ENCODE peak calls at places on chromosomes 6 and 20, in four cellular contexts. One of them, this sample, is unnamed.

GRCh38 chr6:164693934-164694333 is 615.5 kb downstream of the C6orf118 start:
- DNase-seq in GM23338: peak; percentile 27
- DNase-seq in upper lobe of right lung: no peak
- DNase-seq in MG63: peak; percentile 49
- DNase-seq in this sample: no peak

GRCh38 chr6:152338335-152339125 is 298.6 kb downstream of the SYNE1 start:
- DNase-seq in upper lobe of right lung: no peak
- DNase-seq in GM23338: peak; percentile 50
- DNase-seq in MG63: peak; percentile 5
- DNase-seq in this sample: peak; percentile 54

GRCh38 chr20:64152906-64153305 is 11.3 kb upstream of the MYT1 start:
- DNase-seq in GM23338: no peak
- DNase-seq in upper lobe of right lung: no peak
- DNase-seq in MG63: no peak
- DNase-seq in this sample: no peak

GRCh38 chr6:108904731-108905130 is 56.5 kb downstream of the ARMC2 start:
- DNase-seq in GM23338: no peak
- DNase-seq in MG63: no peak
- DNase-seq in upper lobe of right lung: no peak
- DNase-seq in this sample: no peak

GRCh38 chr20:16351415-16351814 is 221.8 kb downstream of the KIF16B start:
- DNase-seq in MG63: no peak
- DNase-seq in upper lobe of right lung: no peak
- DNase-seq in GM23338: no peak
- DNase-seq in this sample: no peak

GRCh38 chr20:34643919-34644318 is 33.0 kb downstream of the PIGU start:
- DNase-seq in MG63: no peak
- DNase-seq in upper lobe of right lung: no peak
- DNase-seq in GM23338: no peak
- DNase-seq in this sample: no peak

GRCh38 chr6:154156135-154156948 is 117.3 kb downstream of the OPRM1 start:
- DNase-seq in GM23338: peak; percentile 70
- DNase-seq in upper lobe of right lung: peak; percentile 70
- DNase-seq in MG63: no peak
- DNase-seq in this sample: peak; percentile 70

GRCh38 chr6:157229733-157230132 is 93.6 kb downstream of the TMEM242 start:
- DNase-seq in upper lobe of right lung: peak; percentile 23
- DNase-seq in MG63: no peak
- DNase-seq in GM23338: peak; percentile 46
- DNase-seq in this sample: no peak

GRCh38 chr20:45138451-45139300 is 14.4 kb upstream of the WFDC12 start:
- DNase-seq in GM23338: peak; percentile 90
- DNase-seq in MG63: peak; percentile 50
- DNase-seq in upper lobe of right lung: peak; percentile 90
- DNase-seq in this sample: peak; percentile 60

GRCh38 chr6:33694401-33694931 is 17.0 kb downstream of the UQCC2 start:
- DNase-seq in GM23338: no peak
- DNase-seq in MG63: no peak
- DNase-seq in upper lobe of right lung: no peak
- DNase-seq in this sample: peak; percentile 50

GRCh38 chr6:20403766-20404640 is 2.3 kb downstream of the E2F3 start:
- DNase-seq in upper lobe of right lung: no peak
- DNase-seq in GM23338: peak; percentile 69
- DNase-seq in MG63: peak; percentile 50
- DNase-seq in this sample: peak; percentile 68

GRCh38 chr6:113856571-113857564 is at the start of gene MARCKS:
- DNase-seq in upper lobe of right lung: peak; percentile 78
- DNase-seq in GM23338: peak; percentile 94
- DNase-seq in MG63: peak; percentile 85
- DNase-seq in this sample: peak; percentile 95

GRCh38 chr6:93182933-93183479 is 236.4 kb downstream of the EPHA7 start:
- DNase-seq in GM23338: no peak
- DNase-seq in MG63: no peak
- DNase-seq in upper lobe of right lung: no peak
- DNase-seq in this sample: no peak

GRCh38 chr20:38692436-38693411 is 31.6 kb upstream of the SLC32A1 start:
- DNase-seq in MG63: peak; percentile 38
- DNase-seq in upper lobe of right lung: no peak
- DNase-seq in GM23338: peak; percentile 97
- DNase-seq in this sample: peak; percentile 75

GRCh38 chr20:61127311-61128044 is 124.6 kb upstream of the CDH4 start:
- DNase-seq in upper lobe of right lung: peak; percentile 33
- DNase-seq in MG63: peak; percentile 52
- DNase-seq in GM23338: no peak
- DNase-seq in this sample: no peak

GRCh38 chr20:31790401-31790800 is 28.8 kb upstream of the MYLK2 start:
- DNase-seq in GM23338: no peak
- DNase-seq in upper lobe of right lung: no peak
- DNase-seq in MG63: no peak
- DNase-seq in this sample: no peak

GRCh38 chr6:105603779-105604592 is 201.1 kb upstream of the PREP start:
- DNase-seq in MG63: peak; percentile 75
- DNase-seq in upper lobe of right lung: no peak
- DNase-seq in GM23338: no peak
- DNase-seq in this sample: no peak

GRCh38 chr6:105920071-105920470 is 166.1 kb upstream of the PRDM1 start:
- DNase-seq in GM23338: no peak
- DNase-seq in MG63: no peak
- DNase-seq in upper lobe of right lung: no peak
- DNase-seq in this sample: no peak

GRCh38 chr20:44419131-44419844 is 56.4 kb upstream of the TTPAL start:
- DNase-seq in MG63: no peak
- DNase-seq in upper lobe of right lung: no peak
- DNase-seq in GM23338: no peak
- DNase-seq in this sample: no peak

GRCh38 chr20:19976595-19977372 is 40.4 kb upstream of the NAA20 start:
- DNase-seq in GM23338: no peak
- DNase-seq in MG63: peak; percentile 83
- DNase-seq in upper lobe of right lung: peak; percentile 84
- DNase-seq in this sample: no peak

GRCh38 chr6:69868961-69869360 is 2.6 kb downstream of the COL19A1 start:
- DNase-seq in MG63: no peak
- DNase-seq in upper lobe of right lung: no peak
- DNase-seq in GM23338: no peak
- DNase-seq in this sample: no peak

GRCh38 chr6:54801669-54802068 is 44.9 kb upstream of the FAM83B start:
- DNase-seq in MG63: no peak
- DNase-seq in GM23338: no peak
- DNase-seq in upper lobe of right lung: no peak
- DNase-seq in this sample: peak; percentile 88

GRCh38 chr6:169244684-169245383 is 8.8 kb downstream of the THBS2 start:
- DNase-seq in GM23338: no peak
- DNase-seq in MG63: no peak
- DNase-seq in upper lobe of right lung: no peak
- DNase-seq in this sample: no peak

GRCh38 chr20:21102691-21103311 is 3.4 kb downstream of the LINC00237 start:
- DNase-seq in MG63: no peak
- DNase-seq in GM23338: peak; percentile 81
- DNase-seq in upper lobe of right lung: peak; percentile 78
- DNase-seq in this sample: peak; percentile 70

GRCh38 chr20:58642465-58642864 is 8.6 kb upstream of the STX16 start:
- DNase-seq in GM23338: no peak
- DNase-seq in upper lobe of right lung: no peak
- DNase-seq in MG63: no peak
- DNase-seq in this sample: no peak

GRCh38 chr6:132643547-132643946 is 15.4 kb downstream of the TAAR1 start:
- DNase-seq in GM23338: no peak
- DNase-seq in MG63: no peak
- DNase-seq in upper lobe of right lung: no peak
- DNase-seq in this sample: no peak

GRCh38 chr6:13488015-13488895 is 855 bp upstream of the GFOD1 start:
- DNase-seq in MG63: no peak
- DNase-seq in GM23338: peak; percentile 63
- DNase-seq in upper lobe of right lung: peak; percentile 74
- DNase-seq in this sample: peak; percentile 51

GRCh38 chr20:22848364-22848763 is 186.7 kb upstream of the SSTR4 start:
- DNase-seq in upper lobe of right lung: no peak
- DNase-seq in GM23338: no peak
- DNase-seq in MG63: no peak
- DNase-seq in this sample: no peak

GRCh38 chr6:113763883-113764282 is 93.3 kb upstream of the MARCKS start:
- DNase-seq in MG63: peak; percentile 16
- DNase-seq in GM23338: no peak
- DNase-seq in upper lobe of right lung: no peak
- DNase-seq in this sample: no peak

GRCh38 chr20:29497261-29497671 is 1760.2 kb upstream of the DEFB115 start:
- DNase-seq in GM23338: no peak
- DNase-seq in upper lobe of right lung: peak; percentile 61
- DNase-seq in MG63: no peak
- DNase-seq in this sample: peak; percentile 67

GRCh38 chr6:119604124-119604523 is 254.6 kb upstream of the MAN1A1 start:
- DNase-seq in upper lobe of right lung: no peak
- DNase-seq in GM23338: no peak
- DNase-seq in MG63: no peak
- DNase-seq in this sample: no peak

GRCh38 chr6:52307900-52308372 is 23.4 kb upstream of the MCM3 start:
- DNase-seq in upper lobe of right lung: no peak
- DNase-seq in GM23338: no peak
- DNase-seq in MG63: no peak
- DNase-seq in this sample: no peak

GRCh38 chr6:119077643-119078448 is 618 bp downstream of the FAM184A start:
- DNase-seq in MG63: peak; percentile 5
- DNase-seq in upper lobe of right lung: peak; percentile 80
- DNase-seq in GM23338: peak; percentile 82
- DNase-seq in this sample: peak; percentile 8

GRCh38 chr6:75830959-75831885 is 82.2 kb downstream of the MYO6 start:
- DNase-seq in MG63: peak; percentile 18
- DNase-seq in GM23338: no peak
- DNase-seq in upper lobe of right lung: no peak
- DNase-seq in this sample: peak; percentile 9

GRCh38 chr6:167046861-167047495 is 47.8 kb downstream of the CEP43 start:
- DNase-seq in upper lobe of right lung: no peak
- DNase-seq in MG63: no peak
- DNase-seq in GM23338: peak; percentile 49
- DNase-seq in this sample: no peak

GRCh38 chr6:22333802-22334201 is 37.0 kb upstream of the PRL start:
- DNase-seq in GM23338: no peak
- DNase-seq in MG63: no peak
- DNase-seq in upper lobe of right lung: no peak
- DNase-seq in this sample: no peak

GRCh38 chr6:36679043-36679821 is 718 bp downstream of the CDKN1A start:
- DNase-seq in MG63: peak; percentile 64
- DNase-seq in upper lobe of right lung: peak; percentile 88
- DNase-seq in GM23338: peak; percentile 57
- DNase-seq in this sample: peak; percentile 43

GRCh38 chr6:36676142-36677058 is 2.1 kb upstream of the CDKN1A start:
- DNase-seq in MG63: no peak
- DNase-seq in GM23338: no peak
- DNase-seq in upper lobe of right lung: no peak
- DNase-seq in this sample: no peak

GRCh38 chr6:36677059-36677749 is 1.3 kb upstream of the CDKN1A start:
- DNase-seq in MG63: no peak
- DNase-seq in upper lobe of right lung: no peak
- DNase-seq in GM23338: no peak
- DNase-seq in this sample: no peak

GRCh38 chr6:36678488-36679042 is at the start of gene CDKN1A:
- DNase-seq in upper lobe of right lung: peak; percentile 97
- DNase-seq in GM23338: peak; percentile 94
- DNase-seq in MG63: peak; percentile 93
- DNase-seq in this sample: peak; percentile 92

GRCh38 chr6:36677753-36678487 is 594 bp upstream of the CDKN1A start:
- DNase-seq in MG63: no peak
- DNase-seq in GM23338: no peak
- DNase-seq in upper lobe of right lung: no peak
- DNase-seq in this sample: no peak
- H3K4me3 ChIP-seq in MG63: peak overlapping the region; percentile 66
- H3K4me3 ChIP-seq in GM23338: peak overlapping the region; percentile 78
- H3K4me3 ChIP-seq in upper lobe of right lung: peak overlapping the region; percentile 86
- H3K4me3 ChIP-seq in this sample: peak overlapping the region; percentile 72

DNA sequence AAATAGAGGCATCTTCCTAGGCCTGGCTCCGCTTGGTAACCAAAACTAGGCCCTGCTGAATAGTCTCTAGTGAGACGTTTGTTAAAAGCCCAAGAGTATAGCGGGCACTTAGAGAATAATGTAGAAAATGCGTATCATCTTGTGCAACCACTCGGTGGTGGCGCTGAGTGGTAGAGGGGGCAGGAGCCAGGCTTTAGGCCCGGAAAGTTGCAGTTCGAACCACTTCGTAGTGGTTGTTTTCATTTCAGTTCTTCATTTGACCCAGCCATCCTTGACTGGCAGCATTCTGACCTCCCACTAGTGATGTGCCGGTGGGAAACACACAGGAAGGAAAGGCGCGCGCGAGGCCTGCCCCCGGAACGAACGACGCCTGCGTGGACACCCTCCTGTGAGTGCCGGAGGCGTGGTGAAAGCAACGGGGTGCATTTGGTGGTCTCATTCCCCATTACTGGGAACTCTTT is 18.0 kb downstream of the GPX5 start:
- DNase-seq in MG63: no peak
- DNase-seq in upper lobe of right lung: peak; percentile 68
- DNase-seq in GM23338: peak; percentile 52
- DNase-seq in this sample: no peak
- H3K4me3 ChIP-seq in MG63: no peak overlapping the region
- H3K4me3 ChIP-seq in upper lobe of right lung: peak overlapping the region; percentile 29
- H3K4me3 ChIP-seq in GM23338: peak overlapping the region; percentile 75
- H3K4me3 ChIP-seq in this sample: peak overlapping the region; percentile 39

GRCh38 chr20:33541797-33542196 is 51.9 kb downstream of the CBFA2T2 start:
- DNase-seq in MG63: no peak
- DNase-seq in upper lobe of right lung: no peak
- DNase-seq in GM23338: no peak
- DNase-seq in this sample: no peak

GRCh38 chr20:33539129-33539528 is 49.2 kb downstream of the CBFA2T2 start:
- DNase-seq in GM23338: no peak
- DNase-seq in upper lobe of right lung: no peak
- DNase-seq in MG63: no peak
- DNase-seq in this sample: no peak

GRCh38 chr20:33537608-33538007 is 47.7 kb downstream of the CBFA2T2 start:
- DNase-seq in GM23338: no peak
- DNase-seq in upper lobe of right lung: no peak
- DNase-seq in MG63: no peak
- DNase-seq in this sample: no peak

GRCh38 chr20:33540427-33540826 is 50.5 kb downstream of the CBFA2T2 start:
- DNase-seq in MG63: no peak
- DNase-seq in upper lobe of right lung: no peak
- DNase-seq in GM23338: no peak
- DNase-seq in this sample: no peak

GRCh38 chr20:33541074-33541473 is 51.2 kb downstream of the CBFA2T2 start:
- DNase-seq in upper lobe of right lung: no peak
- DNase-seq in MG63: no peak
- DNase-seq in GM23338: no peak
- DNase-seq in this sample: no peak
- H3K4me3 ChIP-seq in upper lobe of right lung: no peak overlapping the region
- H3K4me3 ChIP-seq in MG63: no peak overlapping the region
- H3K4me3 ChIP-seq in GM23338: no peak overlapping the region
- H3K4me3 ChIP-seq in this sample: no peak overlapping the region

GRCh38 chr6:2952557-2953095 is 18.7 kb downstream of the SERPINB6 start:
- DNase-seq in MG63: peak; percentile 33
- DNase-seq in upper lobe of right lung: peak; percentile 88
- DNase-seq in GM23338: peak; percentile 95
- DNase-seq in this sample: peak; percentile 89
- H3K4me3 ChIP-seq in MG63: no peak overlapping the region
- H3K4me3 ChIP-seq in upper lobe of right lung: no peak overlapping the region
- H3K4me3 ChIP-seq in GM23338: peak overlapping the region; percentile 13
- H3K4me3 ChIP-seq in this sample: no peak overlapping the region